ENCODE peak calls at places on chromosome 19, in four cellular contexts. U is GM12891, Z is Panc1, I is H1. C is an unnamed sample.

GRCh38 chr19:50496189-50497029 is 14.6 kb downstream of the JOSD2 start:
- DNase-seq in U (no peak), Z (no peak), I (no peak), C (peak)

GRCh38 chr19:38743394-38744297 is 628 bp downstream of the CAPN12 start:
- DNase-seq in U (no peak), Z (no peak), I (no peak), C (peak)

GRCh38 chr19:45882652-45883585 is 3.0 kb downstream of the IRF2BP1 start:
- DNase-seq in U (peak), Z (peak), I (peak), C (peak)

GRCh38 chr19:43690444-43690843 is 20.5 kb upstream of the PLAUR start:
- DNase-seq in U (no peak), Z (no peak), I (no peak), C (no peak)

GRCh38 chr19:15331419-15332310 is 674 bp downstream of the BRD4 start:
- DNase-seq in U (peak), Z (no peak), I (peak), C (peak)

GRCh38 chr19:52270266-52270885 is 989 bp downstream of the ZNF766 start:
- DNase-seq in U (peak), Z (no peak), I (peak), C (no peak)

GRCh38 chr19:5023128-5023571 is 54.2 kb downstream of the KDM4B start:
- DNase-seq in U (no peak), Z (no peak), I (no peak), C (peak)

GRCh38 chr19:19146865-19147264 is 8.6 kb upstream of the TMEM161A start:
- DNase-seq in U (no peak), Z (no peak), I (no peak), C (no peak)

GRCh38 chr19:1875646-1876493 is 9.4 kb downstream of the ABHD17A start:
- DNase-seq in U (peak), Z (no peak), I (peak), C (peak)

GRCh38 chr19:35090795-35091214 is 24.8 kb upstream of the FXYD3 start:
- DNase-seq in U (no peak), Z (no peak), I (peak), C (no peak)

GRCh38 chr19:11064831-11065303 is 24.4 kb upstream of the LDLR start:
- DNase-seq in U (no peak), Z (no peak), I (no peak), C (no peak)

GRCh38 chr19:5225486-5226345 is 114.9 kb downstream of the PTPRS start:
- DNase-seq in U (no peak), Z (no peak), I (peak), C (no peak)

GRCh38 chr19:49451430-49452181 is at the start of gene PIH1D1:
- DNase-seq in U (peak), Z (peak), I (peak), C (peak)

GRCh38 chr19:49453757-49454248 is 778 bp downstream of the ALDH16A1 start:
- DNase-seq in U (no peak), Z (no peak), I (no peak), C (no peak)

GRCh38 chr19:49455729-49456128 is 2.7 kb downstream of the ALDH16A1 start:
- DNase-seq in U (no peak), Z (no peak), I (no peak), C (no peak)

GRCh38 chr19:49450405-49450804 is 1.2 kb downstream of the PIH1D1 start:
- DNase-seq in U (no peak), Z (no peak), I (no peak), C (no peak)

DNA sequence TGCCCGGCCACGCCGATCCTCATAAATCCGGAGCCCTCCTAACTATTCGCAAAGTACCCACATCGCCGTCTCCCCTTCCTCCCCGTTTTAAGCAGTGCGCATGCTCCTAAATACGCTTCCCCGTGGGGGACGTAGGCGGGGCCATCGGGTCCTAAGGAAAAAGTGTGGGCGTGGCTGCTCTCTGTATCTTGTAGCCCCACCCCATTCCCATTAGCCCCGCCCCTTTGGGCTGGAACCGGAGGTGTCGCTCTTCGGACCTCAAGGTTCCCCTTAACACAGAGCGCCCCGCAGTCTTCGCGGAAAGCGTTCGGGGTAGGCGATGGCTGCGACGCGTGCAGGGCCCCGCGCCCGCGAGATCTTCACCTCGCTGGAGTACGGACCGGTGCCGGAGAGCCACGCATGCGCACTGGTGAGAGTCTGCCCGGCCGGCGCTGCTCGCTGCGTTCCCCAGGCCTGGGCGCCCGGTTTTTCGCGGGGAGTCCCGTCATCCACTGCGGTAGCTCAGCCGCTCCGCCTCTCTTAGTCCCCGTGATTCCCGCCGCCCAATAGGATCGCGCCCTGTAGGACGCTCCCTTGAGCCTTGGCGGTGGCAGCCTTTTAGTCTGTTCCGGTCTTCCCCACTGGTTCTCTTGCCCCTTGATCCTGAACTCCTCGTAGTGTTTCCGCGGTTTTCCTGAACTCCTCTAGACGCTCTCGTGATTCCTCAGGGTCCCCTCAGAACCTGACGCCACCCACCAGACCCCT is at the start of gene ALDH16A1:
- DNase-seq in U (peak), Z (peak), I (peak), C (peak)
- TF ChIP-seq POLR2AphosphoS5 in U (peak), Z (peak), I (peak), C (peak)

GRCh38 chr19:6590458-6591319 is at the start of gene CD70:
- DNase-seq in U (peak), Z (no peak), I (peak), C (peak)
- TF ChIP-seq POLR2AphosphoS5 in U (peak), Z (peak), I (no peak), C (peak)

GRCh38 chr19:56839665-56840451 is 668 bp downstream of the PEG3 start:
- DNase-seq in U (no peak), Z (no peak), I (no peak), C (peak)
- TF ChIP-seq POLR2AphosphoS5 in U (no peak), Z (no peak), I (no peak), C (no peak)

GRCh38 chr19:32603961-32604360 is 23.0 kb downstream of the PDCD5 start:
- DNase-seq in U (no peak), Z (no peak), I (no peak), C (no peak)

GRCh38 chr19:32599258-32599657 is 18.3 kb downstream of the PDCD5 start:
- DNase-seq in U (no peak), Z (no peak), I (no peak), C (no peak)

GRCh38 chr19:32598022-32598421 is 17.0 kb downstream of the PDCD5 start:
- DNase-seq in U (no peak), Z (no peak), I (no peak), C (no peak)

GRCh38 chr19:32595491-32595890 is 14.5 kb downstream of the PDCD5 start:
- DNase-seq in U (no peak), Z (no peak), I (no peak), C (no peak)

GRCh38 chr19:32599736-32600157 is 18.8 kb downstream of the PDCD5 start:
- DNase-seq in U (no peak), Z (peak), I (no peak), C (no peak)
- TF ChIP-seq POLR2AphosphoS5 in U (no peak), Z (no peak), I (no peak), C (no peak)

C was measured in spleen.